ENCODE peak calls at places on chromosomes 11 and 22, in nine cellular contexts. I, A, W, H, F, M, K, C and N are unnamed samples.

GRCh38 chr11:130891326-130891725 is 25.0 kb downstream of the SNX19 start:
- DNase-seq in I (no peak), A (peak), W (no peak), H (no peak), F (no peak), M (no peak), K (no peak), C (no peak), N (no peak)

GRCh38 chr11:27820249-27820648 is 120.0 kb upstream of the BDNF start:
- DNase-seq in I (no peak), A (no peak), W (no peak), H (no peak), F (no peak), M (no peak), K (no peak), C (no peak), N (no peak)

GRCh38 chr22:38699784-38700183 is 959 bp downstream of the JOSD1 start:
- DNase-seq in I (no peak), A (peak), W (no peak), H (no peak), F (no peak), M (no peak), K (no peak), C (no peak), N (no peak)

GRCh38 chr11:113085446-113085845 is 124.2 kb downstream of the NCAM1 start:
- DNase-seq in I (no peak), A (no peak), W (no peak), H (no peak), F (peak), M (no peak), K (no peak), C (no peak), N (no peak)

GRCh38 chr11:66531841-66532240 is 14.0 kb downstream of the ZDHHC24 start:
- DNase-seq in I (no peak), A (no peak), W (no peak), H (no peak), F (no peak), M (no peak), K (no peak), C (no peak), N (no peak)

GRCh38 chr11:61092908-61093763 is 9.2 kb upstream of the CD5 start:
- DNase-seq in I (no peak), A (no peak), W (no peak), H (no peak), F (no peak), M (no peak), K (no peak), C (peak), N (no peak)

GRCh38 chr11:102332611-102332994 is 14.4 kb upstream of the BIRC2 start:
- DNase-seq in I (no peak), A (no peak), W (no peak), H (no peak), F (no peak), M (no peak), K (no peak), C (no peak), N (no peak)

GRCh38 chr11:63629426-63629825 is 15.2 kb upstream of the PLAAT3 start:
- DNase-seq in I (no peak), A (no peak), W (no peak), H (no peak), F (no peak), M (no peak), K (no peak), C (no peak), N (no peak)

GRCh38 chr11:118620529-118621070 is 13.2 kb downstream of the PHLDB1 start:
- DNase-seq in I (no peak), A (peak), W (no peak), H (no peak), F (no peak), M (no peak), K (no peak), C (no peak), N (peak)

GRCh38 chr11:72234514-72234830 is 9.5 kb downstream of the PHOX2A start:
- DNase-seq in I (no peak), A (no peak), W (no peak), H (no peak), F (no peak), M (no peak), K (no peak), C (no peak), N (peak)

GRCh38 chr11:73597340-73597955 is 464 bp downstream of the FAM168A start:
- DNase-seq in I (peak), A (no peak), W (no peak), H (peak), F (no peak), M (no peak), K (no peak), C (peak), N (no peak)

GRCh38 chr11:88494857-88495256 is 157.3 kb upstream of the CTSC start:
- DNase-seq in I (no peak), A (peak), W (no peak), H (no peak), F (no peak), M (no peak), K (no peak), C (no peak), N (no peak)

GRCh38 chr11:58580311-58580710 is 1.4 kb downstream of the ZFP91 start:
- DNase-seq in I (no peak), A (no peak), W (no peak), H (no peak), F (no peak), M (no peak), K (no peak), C (no peak), N (no peak)

GRCh38 chr11:131465746-131466145 is 95.3 kb downstream of the NTM start:
- DNase-seq in I (peak), A (no peak), W (no peak), H (no peak), F (no peak), M (peak), K (no peak), C (no peak), N (no peak)

GRCh38 chr22:20203142-20204099 is 52.6 kb upstream of the CCDC188 start:
- DNase-seq in I (peak), A (no peak), W (no peak), H (no peak), F (no peak), M (peak), K (no peak), C (no peak), N (peak)